ENCODE peak calls at places on chromosomes 5 and 9, in six cellular contexts. V, E, L, C, Z and W are unnamed samples.

GRCh38 chr5:137316346-137316736 is 182.8 kb downstream of the SPOCK1 start:
- DNase-seq in V (no peak), E (peak; percentile 23), L (no peak), C (no peak), Z (peak; percentile 44), W (peak; percentile 22)

GRCh38 chr5:53537711-53538110 is 22.7 kb upstream of the NDUFS4 start:
- DNase-seq in V (no peak), E (no peak), L (no peak), C (no peak), Z (no peak), W (no peak)

GRCh38 chr9:136587145-136587943 is 41.5 kb upstream of the NOTCH1 start:
- DNase-seq in V (peak; percentile 79), E (peak; percentile 41), L (peak; percentile 91), C (no peak), Z (peak; percentile 34), W (peak; percentile 92)

GRCh38 chr5:142644127-142644526 is 41.8 kb downstream of the FGF1 start:
- DNase-seq in V (no peak), E (no peak), L (no peak), C (no peak), Z (no peak), W (no peak)

GRCh38 chr5:136563489-136563888 is 198.1 kb upstream of the TRPC7 start:
- DNase-seq in V (no peak), E (no peak), L (no peak), C (no peak), Z (no peak), W (peak; percentile 80)

GRCh38 chr5:124806026-124806856 is 59.8 kb upstream of the ZNF608 start:
- DNase-seq in V (peak; percentile 90), E (peak; percentile 92), L (peak; percentile 84), C (peak; percentile 52), Z (peak; percentile 93), W (peak; percentile 70)

GRCh38 chr5:135324897-135325650 is 74.0 kb downstream of the MACROH2A1 start:
- DNase-seq in V (no peak), E (no peak), L (no peak), C (no peak), Z (no peak), W (no peak)

GRCh38 chr5:169183581-169183980 is 117.4 kb downstream of the SLIT3 start:
- DNase-seq in V (no peak), E (peak; percentile 56), L (no peak), C (no peak), Z (no peak), W (no peak)

GRCh38 chr9:8208465-8208864 is 408.9 kb upstream of the DMAC1 start:
- DNase-seq in V (no peak), E (peak; percentile 71), L (no peak), C (no peak), Z (no peak), W (no peak)

GRCh38 chr9:88818495-88819201 is 172.6 kb upstream of the S1PR3 start:
- DNase-seq in V (no peak), E (peak; percentile 85), L (peak; percentile 36), C (no peak), Z (no peak), W (peak; percentile 78)

GRCh38 chr5:169548315-169548714 is 35.3 kb upstream of the SPDL1 start:
- DNase-seq in V (peak; percentile 72), E (peak; percentile 52), L (no peak), C (no peak), Z (no peak), W (no peak)

GRCh38 chr5:80487829-80488708 is at the start of gene FAM151B:
- DNase-seq in V (peak; percentile 96), E (peak; percentile 91), L (peak; percentile 72), C (peak; percentile 90), Z (peak; percentile 97), W (peak; percentile 98)

GRCh38 chr5:152329896-152330295 is 75.2 kb downstream of the NMUR2 start:
- DNase-seq in V (no peak), E (no peak), L (no peak), C (no peak), Z (no peak), W (no peak)

GRCh38 chr5:80225954-80226353 is 29.9 kb downstream of the SERINC5 start:
- DNase-seq in V (no peak), E (no peak), L (no peak), C (no peak), Z (no peak), W (no peak)

GRCh38 chr5:131281133-131281867 is 17.4 kb downstream of the CDC42SE2 start:
- DNase-seq in V (peak; percentile 29), E (peak; percentile 27), L (no peak), C (no peak), Z (no peak), W (no peak)

GRCh38 chr9:133360400-133361393 is 4.3 kb downstream of the SURF2 start:
- DNase-seq in V (no peak), E (no peak), L (no peak), C (no peak), Z (no peak), W (no peak)

GRCh38 chr9:16022228-16022627 is 469.4 kb downstream of the CCDC171 start:
- DNase-seq in V (no peak), E (no peak), L (no peak), C (no peak), Z (no peak), W (no peak)

GRCh38 chr5:124408738-124409453 is 337.5 kb downstream of the ZNF608 start:
- DNase-seq in V (no peak), E (peak; percentile 31), L (no peak), C (no peak), Z (no peak), W (no peak)

GRCh38 chr5:139762624-139763170 is 32.9 kb upstream of the PSD2 start:
- DNase-seq in V (peak; percentile 58), E (no peak), L (no peak), C (no peak), Z (no peak), W (no peak)

GRCh38 chr5:69250593-69250992 is 15.9 kb downstream of the CDK7 start:
- DNase-seq in V (no peak), E (no peak), L (no peak), C (no peak), Z (no peak), W (no peak)

GRCh38 chr9:129626079-129626943 is at the start of gene NTMT1:
- DNase-seq in V (peak; percentile 93), E (peak; percentile 82), L (peak; percentile 85), C (peak; percentile 93), Z (peak; percentile 87), W (peak; percentile 94)

GRCh38 chr5:180378412-180379344 is 25.5 kb upstream of the GFPT2 start:
- DNase-seq in V (no peak), E (no peak), L (no peak), C (no peak), Z (no peak), W (no peak)

GRCh38 chr5:142395334-142395733 is 70.5 kb upstream of the SPRY4 start:
- DNase-seq in V (no peak), E (no peak), L (no peak), C (no peak), Z (no peak), W (no peak)

GRCh38 chr5:150438873-150439546 is 10.5 kb downstream of the RPS14 start:
- DNase-seq in V (peak; percentile 42), E (peak; percentile 16), L (no peak), C (no peak), Z (peak; percentile 42), W (peak; percentile 89)

GRCh38 chr5:41527201-41527779 is 16.9 kb upstream of the PLCXD3 start:
- DNase-seq in V (peak; percentile 8), E (peak; percentile 95), L (peak; percentile 71), C (no peak), Z (no peak), W (no peak)

GRCh38 chr9:97906236-97906831 is 16.0 kb downstream of the TRMO start:
- DNase-seq in V (no peak), E (no peak), L (peak; percentile 37), C (peak; percentile 79), Z (no peak), W (no peak)

GRCh38 chr5:122358382-122358990 is 46.4 kb downstream of the SNCAIP start:
- DNase-seq in V (no peak), E (no peak), L (no peak), C (no peak), Z (no peak), W (no peak)

GRCh38 chr9:128920381-128921058 is at the start of gene PHYHD1:
- DNase-seq in V (no peak), E (peak; percentile 53), L (peak; percentile 50), C (peak; percentile 87), Z (peak; percentile 91), W (peak; percentile 53)

GRCh38 chr9:21607576-21607975 is 125.5 kb upstream of the IFNE start:
- DNase-seq in V (no peak), E (no peak), L (no peak), C (no peak), Z (no peak), W (no peak)

GRCh38 chr5:77180167-77181081 is 30.1 kb upstream of the PDE8B start:
- DNase-seq in V (peak; percentile 43), E (no peak), L (no peak), C (peak; percentile 51), Z (peak; percentile 74), W (peak; percentile 74)
- H3K4me3 ChIP-seq in V (peak overlapping the region; percentile 48), E (peak overlapping the region; percentile 29), L (peak overlapping the region; percentile 47), C (peak overlapping the region; percentile 71), Z (peak overlapping the region; percentile 17), W (peak overlapping the region; percentile 75)

DNA sequence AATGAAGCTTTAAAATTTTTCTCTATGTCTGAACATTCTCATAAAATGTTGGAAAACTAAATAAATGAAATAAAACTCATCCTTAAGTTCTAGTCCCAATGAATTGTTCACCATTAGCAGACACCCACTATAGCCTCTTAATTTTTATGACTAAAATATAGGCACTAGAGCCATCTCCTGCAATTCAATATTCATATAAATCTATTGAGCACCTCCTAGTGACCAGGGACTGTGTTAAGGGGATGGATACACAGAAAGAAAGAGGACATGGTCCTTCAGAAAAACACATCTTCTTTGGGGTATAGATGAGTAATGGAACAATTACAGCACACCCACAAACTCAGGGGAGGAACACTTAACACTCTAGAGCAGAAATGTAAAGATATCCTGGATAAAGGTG is 3.5 kb upstream of the GDA start:
- DNase-seq in V (no peak), E (no peak), L (no peak), C (no peak), Z (no peak), W (no peak)
- TF ChIP-seq CTCF in V (no peak), E (no peak), L (no peak), C (no peak), Z (peak; percentile 11), W (no peak)

GRCh38 chr9:93187047-93187446 is 3.1 kb downstream of the WNK2 start:
- DNase-seq in V (no peak), E (no peak), L (peak; percentile 75), C (peak; percentile 63), Z (peak; percentile 34), W (no peak)

GRCh38 chr9:93184439-93185221 is 691 bp downstream of the WNK2 start:
- DNase-seq in V (no peak), E (no peak), L (no peak), C (no peak), Z (peak; percentile 49), W (peak; percentile 82)

GRCh38 chr9:93187574-93187973 is 3.6 kb downstream of the WNK2 start:
- DNase-seq in V (no peak), E (no peak), L (peak; percentile 75), C (no peak), Z (no peak), W (no peak)

GRCh38 chr9:93185261-93186150 is 1.6 kb downstream of the WNK2 start:
- DNase-seq in V (no peak), E (no peak), L (no peak), C (no peak), Z (peak; percentile 37), W (peak; percentile 74)

GRCh38 chr9:93186151-93186715 is 2.3 kb downstream of the WNK2 start:
- DNase-seq in V (no peak), E (no peak), L (no peak), C (no peak), Z (peak; percentile 32), W (no peak)
- H3K4me3 ChIP-seq in V (no peak overlapping the region), E (no peak overlapping the region), L (peak overlapping the region; percentile 64), C (peak overlapping the region; percentile 69), Z (no peak overlapping the region), W (no peak overlapping the region)

GRCh38 chr9:92455217-92455616 is 27.1 kb downstream of the ASPN start:
- DNase-seq in V (no peak), E (no peak), L (no peak), C (no peak), Z (no peak), W (peak; percentile 59)
- TF ChIP-seq CTCF in V (peak; percentile 24), E (peak; percentile 34), L (peak; percentile 10), C (no peak), Z (no peak), W (peak; percentile 66)